ENCODE peak calls at places on chromosomes 3 and 15, in five cellular contexts. One of them, this sample, is unnamed.

GRCh38 chr15:47186071-47186470 is 531.2 kb upstream of the SEMA6D start:
- DNase-seq in stomach: no peak
- DNase-seq in progenitor cell of endocrine pancreas: no peak
- DNase-seq in CD8-positive, alpha-beta T cell: no peak
- DNase-seq in neural crest cell: no peak
- DNase-seq in this sample: no peak

GRCh38 chr15:85423256-85423655 is 42.9 kb downstream of the AKAP13 start:
- DNase-seq in stomach: no peak
- DNase-seq in progenitor cell of endocrine pancreas: no peak
- DNase-seq in CD8-positive, alpha-beta T cell: no peak
- DNase-seq in neural crest cell: no peak
- DNase-seq in this sample: no peak

GRCh38 chr3:37608061-37608702 is 253.5 kb upstream of the CTDSPL start:
- DNase-seq in stomach: no peak
- DNase-seq in progenitor cell of endocrine pancreas: no peak
- DNase-seq in CD8-positive, alpha-beta T cell: no peak
- DNase-seq in neural crest cell: no peak
- DNase-seq in this sample: no peak

GRCh38 chr3:154225536-154225935 is 98.8 kb downstream of the DHX36 start:
- DNase-seq in stomach: no peak
- DNase-seq in progenitor cell of endocrine pancreas: no peak
- DNase-seq in CD8-positive, alpha-beta T cell: no peak
- DNase-seq in neural crest cell: no peak
- DNase-seq in this sample: no peak

GRCh38 chr15:60519218-60519617 is 40.3 kb upstream of the ICE2 start:
- DNase-seq in stomach: no peak
- DNase-seq in progenitor cell of endocrine pancreas: no peak
- DNase-seq in CD8-positive, alpha-beta T cell: no peak
- DNase-seq in neural crest cell: no peak
- DNase-seq in this sample: no peak

GRCh38 chr3:39148116-39149058 is 5.0 kb downstream of the CSRNP1 start:
- DNase-seq in stomach: no peak
- DNase-seq in progenitor cell of endocrine pancreas: no peak
- DNase-seq in CD8-positive, alpha-beta T cell: peak
- DNase-seq in neural crest cell: no peak
- DNase-seq in this sample: no peak

GRCh38 chr3:193168911-193169310 is 72.1 kb upstream of the PLAAT1 start:
- DNase-seq in stomach: no peak
- DNase-seq in progenitor cell of endocrine pancreas: no peak
- DNase-seq in CD8-positive, alpha-beta T cell: no peak
- DNase-seq in neural crest cell: no peak
- DNase-seq in this sample: no peak

GRCh38 chr15:31108836-31109235 is 7.3 kb upstream of the TRPM1 start:
- DNase-seq in stomach: no peak
- DNase-seq in progenitor cell of endocrine pancreas: no peak
- DNase-seq in CD8-positive, alpha-beta T cell: no peak
- DNase-seq in neural crest cell: no peak
- DNase-seq in this sample: no peak

GRCh38 chr3:140505876-140506275 is 172.0 kb upstream of the TRIM42 start:
- DNase-seq in stomach: no peak
- DNase-seq in progenitor cell of endocrine pancreas: no peak
- DNase-seq in CD8-positive, alpha-beta T cell: no peak
- DNase-seq in neural crest cell: no peak
- DNase-seq in this sample: no peak

GRCh38 chr15:26939398-26939797 is 31.6 kb upstream of the GABRG3 start:
- DNase-seq in stomach: no peak
- DNase-seq in progenitor cell of endocrine pancreas: no peak
- DNase-seq in CD8-positive, alpha-beta T cell: no peak
- DNase-seq in neural crest cell: no peak
- DNase-seq in this sample: no peak

GRCh38 chr15:44535509-44536297 is 1.2 kb upstream of the EIF3J start:
- DNase-seq in stomach: no peak
- DNase-seq in progenitor cell of endocrine pancreas: peak
- DNase-seq in CD8-positive, alpha-beta T cell: peak
- DNase-seq in neural crest cell: no peak
- DNase-seq in this sample: peak

GRCh38 chr15:60721706-60722105 is 242.8 kb upstream of the ICE2 start:
- DNase-seq in stomach: no peak
- DNase-seq in progenitor cell of endocrine pancreas: no peak
- DNase-seq in CD8-positive, alpha-beta T cell: no peak
- DNase-seq in neural crest cell: no peak
- DNase-seq in this sample: no peak

GRCh38 chr3:12933901-12934300 is 92.5 kb upstream of the RPL32 start:
- DNase-seq in stomach: no peak
- DNase-seq in progenitor cell of endocrine pancreas: no peak
- DNase-seq in CD8-positive, alpha-beta T cell: no peak
- DNase-seq in neural crest cell: no peak
- DNase-seq in this sample: no peak

GRCh38 chr3:21159565-21159950 is 591.5 kb downstream of the ZNF385D start:
- DNase-seq in stomach: no peak
- DNase-seq in progenitor cell of endocrine pancreas: no peak
- DNase-seq in CD8-positive, alpha-beta T cell: no peak
- DNase-seq in neural crest cell: no peak
- DNase-seq in this sample: no peak

GRCh38 chr3:95588473-95588872 is 1225.9 kb upstream of the EPHA6 start:
- DNase-seq in stomach: no peak
- DNase-seq in progenitor cell of endocrine pancreas: no peak
- DNase-seq in CD8-positive, alpha-beta T cell: no peak
- DNase-seq in neural crest cell: no peak
- DNase-seq in this sample: no peak

GRCh38 chr3:12371525-12372140 is 82.8 kb downstream of the PPARG start:
- DNase-seq in stomach: peak
- DNase-seq in progenitor cell of endocrine pancreas: no peak
- DNase-seq in CD8-positive, alpha-beta T cell: no peak
- DNase-seq in neural crest cell: no peak
- DNase-seq in this sample: no peak

GRCh38 chr3:124059580-124059979 is 67.7 kb upstream of the ROPN1 start:
- DNase-seq in stomach: no peak
- DNase-seq in progenitor cell of endocrine pancreas: no peak
- DNase-seq in CD8-positive, alpha-beta T cell: no peak
- DNase-seq in neural crest cell: no peak
- DNase-seq in this sample: no peak

GRCh38 chr15:71752604-71753289 is 57.6 kb upstream of the NR2E3 start:
- DNase-seq in stomach: no peak
- DNase-seq in progenitor cell of endocrine pancreas: no peak
- DNase-seq in CD8-positive, alpha-beta T cell: no peak
- DNase-seq in neural crest cell: peak
- DNase-seq in this sample: peak

GRCh38 chr3:46372492-46373359 is 2.0 kb downstream of the CCR5 start:
- DNase-seq in stomach: no peak
- DNase-seq in progenitor cell of endocrine pancreas: no peak
- DNase-seq in CD8-positive, alpha-beta T cell: peak
- DNase-seq in neural crest cell: no peak
- DNase-seq in this sample: peak

GRCh38 chr3:5499404-5499803 is 311.9 kb downstream of the EDEM1 start:
- DNase-seq in stomach: no peak
- DNase-seq in progenitor cell of endocrine pancreas: no peak
- DNase-seq in CD8-positive, alpha-beta T cell: no peak
- DNase-seq in neural crest cell: no peak
- DNase-seq in this sample: no peak

GRCh38 chr3:71035886-71036285 is 547.6 kb downstream of the FOXP1 start:
- DNase-seq in stomach: no peak
- DNase-seq in progenitor cell of endocrine pancreas: no peak
- DNase-seq in CD8-positive, alpha-beta T cell: no peak
- DNase-seq in neural crest cell: no peak
- DNase-seq in this sample: no peak

GRCh38 chr3:139808196-139808595 is 126.8 kb upstream of the CLSTN2 start:
- DNase-seq in stomach: no peak
- DNase-seq in progenitor cell of endocrine pancreas: no peak
- DNase-seq in CD8-positive, alpha-beta T cell: no peak
- DNase-seq in neural crest cell: no peak
- DNase-seq in this sample: no peak

GRCh38 chr3:123155471-123156011 is 46.2 kb upstream of the SEC22A start:
- DNase-seq in stomach: peak
- DNase-seq in progenitor cell of endocrine pancreas: no peak
- DNase-seq in CD8-positive, alpha-beta T cell: no peak
- DNase-seq in neural crest cell: no peak
- DNase-seq in this sample: peak

GRCh38 chr3:11532865-11533490 is 110.7 kb downstream of the VGLL4 start:
- DNase-seq in stomach: no peak
- DNase-seq in progenitor cell of endocrine pancreas: no peak
- DNase-seq in CD8-positive, alpha-beta T cell: no peak
- DNase-seq in neural crest cell: no peak
- DNase-seq in this sample: no peak

GRCh38 chr3:151371531-151371930 is 13.0 kb downstream of the P2RY12 start:
- DNase-seq in stomach: no peak
- DNase-seq in progenitor cell of endocrine pancreas: no peak
- DNase-seq in CD8-positive, alpha-beta T cell: no peak
- DNase-seq in neural crest cell: no peak
- DNase-seq in this sample: no peak

GRCh38 chr3:174153875-174154274 is 705.3 kb upstream of the NAALADL2 start:
- DNase-seq in stomach: no peak
- DNase-seq in progenitor cell of endocrine pancreas: no peak
- DNase-seq in CD8-positive, alpha-beta T cell: no peak
- DNase-seq in neural crest cell: no peak
- DNase-seq in this sample: no peak

GRCh38 chr3:177523991-177524438 is 326.7 kb upstream of the TBL1XR1 start:
- DNase-seq in stomach: no peak
- DNase-seq in progenitor cell of endocrine pancreas: no peak
- DNase-seq in CD8-positive, alpha-beta T cell: no peak
- DNase-seq in neural crest cell: no peak
- DNase-seq in this sample: no peak

GRCh38 chr3:171526869-171527268 is 66.7 kb upstream of the TNIK start:
- DNase-seq in stomach: no peak
- DNase-seq in progenitor cell of endocrine pancreas: no peak
- DNase-seq in CD8-positive, alpha-beta T cell: no peak
- DNase-seq in neural crest cell: no peak
- DNase-seq in this sample: no peak

GRCh38 chr3:186705882-186706780 is 11.0 kb upstream of the KNG1 start:
- DNase-seq in stomach: no peak
- DNase-seq in progenitor cell of endocrine pancreas: no peak
- DNase-seq in CD8-positive, alpha-beta T cell: peak
- DNase-seq in neural crest cell: no peak
- DNase-seq in this sample: no peak

GRCh38 chr15:78044407-78045155 is 32.9 kb downstream of the TBC1D2B start:
- DNase-seq in stomach: no peak
- DNase-seq in progenitor cell of endocrine pancreas: no peak
- DNase-seq in CD8-positive, alpha-beta T cell: peak
- DNase-seq in neural crest cell: no peak
- DNase-seq in this sample: no peak

GRCh38 chr15:40454904-40455391 is 14.2 kb downstream of the BAHD1 start:
- DNase-seq in stomach: no peak
- DNase-seq in progenitor cell of endocrine pancreas: no peak
- DNase-seq in CD8-positive, alpha-beta T cell: no peak
- DNase-seq in neural crest cell: no peak
- DNase-seq in this sample: no peak

GRCh38 chr15:65930134-65930533 is 60.8 kb downstream of the RAB11A start:
- DNase-seq in stomach: no peak
- DNase-seq in progenitor cell of endocrine pancreas: no peak
- DNase-seq in CD8-positive, alpha-beta T cell: no peak
- DNase-seq in neural crest cell: no peak
- DNase-seq in this sample: no peak

GRCh38 chr15:59160880-59161593 is 45.6 kb upstream of the LDHAL6B start:
- DNase-seq in stomach: no peak
- DNase-seq in progenitor cell of endocrine pancreas: no peak
- DNase-seq in CD8-positive, alpha-beta T cell: no peak
- DNase-seq in neural crest cell: peak
- DNase-seq in this sample: peak
- TF ChIP-seq CTCF in stomach: no peak
- TF ChIP-seq CTCF in progenitor cell of endocrine pancreas: peak
- TF ChIP-seq CTCF in CD8-positive, alpha-beta T cell: no peak
- TF ChIP-seq CTCF in neural crest cell: peak
- TF ChIP-seq CTCF in this sample: peak

DNA sequence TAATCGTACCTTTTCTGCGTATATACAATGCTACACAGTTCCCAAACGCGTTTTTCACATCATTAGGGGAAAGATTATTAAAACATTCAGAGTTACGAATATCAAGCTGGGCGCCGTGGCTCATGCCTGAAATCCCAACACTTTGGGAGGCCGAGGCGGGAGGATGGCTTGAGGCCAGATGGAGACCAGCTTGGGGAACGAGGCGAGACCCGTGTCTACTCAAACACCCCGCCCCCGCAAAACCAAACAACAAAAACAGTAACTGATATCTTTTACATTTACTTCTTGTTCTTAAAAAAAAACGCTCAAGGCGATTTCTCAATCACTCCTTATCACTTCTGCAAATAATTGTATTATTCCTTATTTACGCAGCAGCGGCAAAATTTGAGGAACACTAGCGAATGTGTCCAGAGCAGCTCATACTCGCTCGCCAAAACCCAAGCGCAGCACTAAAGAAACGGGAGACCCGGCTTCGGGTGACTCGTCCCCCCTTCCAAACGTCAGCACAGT is 1.2 kb downstream of the ZBTB11 start:
- DNase-seq in stomach: no peak
- DNase-seq in progenitor cell of endocrine pancreas: no peak
- DNase-seq in CD8-positive, alpha-beta T cell: peak
- DNase-seq in neural crest cell: no peak
- DNase-seq in this sample: no peak
- TF ChIP-seq CTCF in stomach: no peak
- TF ChIP-seq CTCF in progenitor cell of endocrine pancreas: no peak
- TF ChIP-seq CTCF in CD8-positive, alpha-beta T cell: no peak
- TF ChIP-seq CTCF in neural crest cell: peak
- TF ChIP-seq CTCF in this sample: no peak

GRCh38 chr3:105496343-105496742 is 129.6 kb downstream of the ALCAM start:
- DNase-seq in stomach: no peak
- DNase-seq in progenitor cell of endocrine pancreas: no peak
- DNase-seq in CD8-positive, alpha-beta T cell: no peak
- DNase-seq in neural crest cell: no peak
- DNase-seq in this sample: peak

GRCh38 chr3:105493305-105493892 is 126.7 kb downstream of the ALCAM start:
- DNase-seq in stomach: no peak
- DNase-seq in progenitor cell of endocrine pancreas: no peak
- DNase-seq in CD8-positive, alpha-beta T cell: no peak
- DNase-seq in neural crest cell: no peak
- DNase-seq in this sample: no peak

GRCh38 chr3:105490045-105490444 is 123.3 kb downstream of the ALCAM start:
- DNase-seq in stomach: no peak
- DNase-seq in progenitor cell of endocrine pancreas: no peak
- DNase-seq in CD8-positive, alpha-beta T cell: no peak
- DNase-seq in neural crest cell: no peak
- DNase-seq in this sample: no peak

GRCh38 chr3:105497381-105497780 is 130.7 kb downstream of the ALCAM start:
- DNase-seq in stomach: no peak
- DNase-seq in progenitor cell of endocrine pancreas: no peak
- DNase-seq in CD8-positive, alpha-beta T cell: no peak
- DNase-seq in neural crest cell: no peak
- DNase-seq in this sample: no peak

GRCh38 chr3:105495021-105495420 is 128.3 kb downstream of the ALCAM start:
- DNase-seq in stomach: no peak
- DNase-seq in progenitor cell of endocrine pancreas: no peak
- DNase-seq in CD8-positive, alpha-beta T cell: no peak
- DNase-seq in neural crest cell: no peak
- DNase-seq in this sample: no peak
- TF ChIP-seq CTCF in stomach: no peak
- TF ChIP-seq CTCF in progenitor cell of endocrine pancreas: no peak
- TF ChIP-seq CTCF in CD8-positive, alpha-beta T cell: no peak
- TF ChIP-seq CTCF in neural crest cell: no peak
- TF ChIP-seq CTCF in this sample: no peak

DNA sequence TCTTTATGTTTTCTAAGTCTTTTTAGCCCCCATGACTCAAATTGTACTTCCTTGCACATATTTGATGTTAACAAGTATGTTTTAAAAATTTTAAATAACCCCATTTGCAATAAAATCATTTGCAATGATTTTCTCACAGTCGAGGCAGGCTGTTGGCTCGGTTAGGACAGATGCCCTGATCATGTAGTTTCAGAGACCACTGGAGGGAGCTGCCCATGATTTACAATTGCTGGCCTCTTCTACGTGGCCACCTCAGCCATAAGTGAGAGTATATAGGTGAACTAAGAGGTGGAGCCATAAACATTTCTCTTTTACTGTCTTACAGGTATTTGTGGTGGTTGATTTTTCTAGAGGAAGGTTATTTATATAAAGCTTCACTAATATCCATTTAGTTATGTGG is 1.7 kb downstream of the DTWD1 start:
- DNase-seq in stomach: no peak
- DNase-seq in progenitor cell of endocrine pancreas: no peak
- DNase-seq in CD8-positive, alpha-beta T cell: no peak
- DNase-seq in neural crest cell: no peak
- DNase-seq in this sample: peak
- TF ChIP-seq CTCF in stomach: no peak
- TF ChIP-seq CTCF in progenitor cell of endocrine pancreas: no peak
- TF ChIP-seq CTCF in CD8-positive, alpha-beta T cell: no peak
- TF ChIP-seq CTCF in neural crest cell: no peak
- TF ChIP-seq CTCF in this sample: peak